ENCODE peak calls at places on chromosomes 11 and 22, in four cellular contexts. One of them, this sample, is unnamed.

GRCh38 chr11:10139656-10140055 is 154.4 kb downstream of the SBF2 start:
- DNase-seq in GM12878: no peak
- DNase-seq in HL-60: no peak
- DNase-seq in K562: no peak
- DNase-seq in this sample: no peak

GRCh38 chr11:9351956-9352355 is 32.5 kb upstream of the IPO7 start:
- DNase-seq in K562: no peak
- DNase-seq in HL-60: no peak
- DNase-seq in GM12878: no peak
- DNase-seq in this sample: no peak

GRCh38 chr11:32985600-32985999 is 30.1 kb upstream of the DEPDC7 start:
- DNase-seq in GM12878: no peak
- DNase-seq in K562: no peak
- DNase-seq in HL-60: no peak
- DNase-seq in this sample: no peak

GRCh38 chr11:131584694-131585592 is 214.5 kb downstream of the NTM start:
- DNase-seq in GM12878: no peak
- DNase-seq in K562: peak; percentile 38
- DNase-seq in HL-60: no peak
- DNase-seq in this sample: no peak

GRCh38 chr22:31272522-31273446 is 19.5 kb downstream of the PIK3IP1 start:
- DNase-seq in GM12878: no peak
- DNase-seq in K562: peak; percentile 26
- DNase-seq in HL-60: peak; percentile 62
- DNase-seq in this sample: peak; percentile 43

GRCh38 chr11:66985508-66986177 is 10.5 kb downstream of the C11orf86 start:
- DNase-seq in K562: no peak
- DNase-seq in GM12878: no peak
- DNase-seq in HL-60: no peak
- DNase-seq in this sample: no peak

GRCh38 chr11:4551346-4551979 is 6.5 kb downstream of the OR52M1 start:
- DNase-seq in GM12878: no peak
- DNase-seq in K562: peak; percentile 47
- DNase-seq in HL-60: peak; percentile 15
- DNase-seq in this sample: no peak

GRCh38 chr11:34204396-34205279 is 99.2 kb downstream of the NAT10 start:
- DNase-seq in HL-60: no peak
- DNase-seq in GM12878: no peak
- DNase-seq in K562: no peak
- DNase-seq in this sample: no peak

GRCh38 chr11:93591247-93591898 is 48.2 kb upstream of the SMCO4 start:
- DNase-seq in GM12878: peak; percentile 33
- DNase-seq in HL-60: peak; percentile 9
- DNase-seq in K562: no peak
- DNase-seq in this sample: no peak

GRCh38 chr22:39180566-39180965 is 28.1 kb upstream of the CBX7 start:
- DNase-seq in GM12878: no peak
- DNase-seq in K562: no peak
- DNase-seq in HL-60: no peak
- DNase-seq in this sample: no peak

GRCh38 chr22:28123989-28124766 is 205.1 kb upstream of the PITPNB start:
- DNase-seq in GM12878: no peak
- DNase-seq in HL-60: no peak
- DNase-seq in K562: no peak
- DNase-seq in this sample: no peak

GRCh38 chr11:1049911-1050580 is 13.5 kb upstream of the MUC6 start:
- DNase-seq in HL-60: no peak
- DNase-seq in GM12878: no peak
- DNase-seq in K562: no peak
- DNase-seq in this sample: no peak

GRCh38 chr11:60345489-60345888 is 18.4 kb downstream of the MS4A6E start:
- DNase-seq in GM12878: no peak
- DNase-seq in K562: no peak
- DNase-seq in HL-60: peak; percentile 50
- DNase-seq in this sample: no peak

GRCh38 chr11:59154585-59154984 is 11.9 kb downstream of the FAM111A start:
- DNase-seq in GM12878: no peak
- DNase-seq in HL-60: no peak
- DNase-seq in K562: no peak
- DNase-seq in this sample: no peak

GRCh38 chr22:30556388-30556787 is 9.8 kb upstream of the SEC14L6 start:
- DNase-seq in GM12878: no peak
- DNase-seq in K562: no peak
- DNase-seq in HL-60: no peak
- DNase-seq in this sample: no peak

GRCh38 chr11:10326080-10326964 is 21.4 kb downstream of the ADM start:
- DNase-seq in GM12878: no peak
- DNase-seq in HL-60: no peak
- DNase-seq in K562: no peak
- DNase-seq in this sample: no peak

GRCh38 chr22:27994481-27995331 is 75.7 kb upstream of the PITPNB start:
- DNase-seq in GM12878: no peak
- DNase-seq in K562: no peak
- DNase-seq in HL-60: no peak
- DNase-seq in this sample: no peak

DNA sequence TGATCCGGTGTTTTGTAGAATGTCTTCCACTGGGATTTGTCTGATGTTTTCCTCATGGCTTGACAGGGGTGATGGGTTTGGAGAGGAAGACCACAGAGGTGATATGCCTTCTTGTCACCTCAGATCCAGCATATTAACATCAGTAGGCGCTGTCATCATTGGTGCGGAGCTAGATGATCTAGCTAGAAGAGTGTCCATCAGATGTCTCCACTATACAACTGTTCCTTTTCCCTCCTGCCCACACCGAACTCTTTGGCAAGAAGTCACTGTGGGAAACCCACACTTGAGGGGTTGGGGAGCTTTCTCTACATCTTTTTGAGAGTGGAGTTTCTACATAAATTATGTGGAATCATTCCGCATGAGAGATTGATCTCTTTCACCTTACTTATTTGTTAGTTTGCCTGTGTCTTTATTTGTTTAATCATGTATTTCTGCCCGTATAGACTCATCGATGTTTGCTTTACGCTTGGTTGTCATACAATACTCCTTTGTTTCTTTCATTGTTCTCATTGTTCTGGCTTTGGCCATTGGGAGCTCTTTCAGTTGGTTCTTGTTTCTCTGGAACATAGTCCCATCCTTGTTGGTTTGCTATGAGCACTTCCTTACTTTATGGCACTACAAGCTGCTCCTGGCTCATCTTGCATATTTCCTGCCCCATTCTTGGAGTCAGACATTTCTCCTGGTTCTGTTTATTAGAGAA is 1420.3 kb downstream of the BRD1 start:
- DNase-seq in GM12878: no peak
- DNase-seq in HL-60: no peak
- DNase-seq in K562: no peak
- DNase-seq in this sample: no peak
- TF ChIP-seq SPI1 in GM12878: no peak
- TF ChIP-seq SPI1 in HL-60: no peak
- TF ChIP-seq SPI1 in K562: no peak
- TF ChIP-seq SPI1 in this sample: no peak

GRCh38 chr22:43541022-43541421 is 129.2 kb downstream of the MPPED1 start:
- DNase-seq in GM12878: no peak
- DNase-seq in K562: no peak
- DNase-seq in HL-60: no peak
- DNase-seq in this sample: no peak
- TF ChIP-seq POLR2AphosphoS5 in GM12878: no peak
- TF ChIP-seq POLR2AphosphoS5 in K562: no peak
- TF ChIP-seq POLR2AphosphoS5 in HL-60: no peak
- TF ChIP-seq POLR2AphosphoS5 in this sample: no peak

GRCh38 chr11:126148317-126148716 is 63.1 kb downstream of the RPUSD4 start:
- DNase-seq in GM12878: no peak
- DNase-seq in HL-60: no peak
- DNase-seq in K562: no peak
- DNase-seq in this sample: no peak

GRCh38 chr11:126146454-126147192 is 64.8 kb downstream of the RPUSD4 start:
- DNase-seq in K562: no peak
- DNase-seq in GM12878: no peak
- DNase-seq in HL-60: no peak
- DNase-seq in this sample: peak; percentile 34

GRCh38 chr11:126149759-126150236 is 61.7 kb downstream of the RPUSD4 start:
- DNase-seq in K562: no peak
- DNase-seq in GM12878: no peak
- DNase-seq in HL-60: peak; percentile 12
- DNase-seq in this sample: no peak

GRCh38 chr11:126145954-126146353 is 65.5 kb downstream of the RPUSD4 start:
- DNase-seq in HL-60: no peak
- DNase-seq in K562: no peak
- DNase-seq in GM12878: no peak
- DNase-seq in this sample: no peak

GRCh38 chr11:126147268-126148111 is 64.0 kb downstream of the RPUSD4 start:
- DNase-seq in HL-60: no peak
- DNase-seq in GM12878: no peak
- DNase-seq in K562: no peak
- DNase-seq in this sample: no peak
- TF ChIP-seq SPI1 in HL-60: no peak
- TF ChIP-seq SPI1 in GM12878: no peak
- TF ChIP-seq SPI1 in K562: no peak
- TF ChIP-seq SPI1 in this sample: no peak

DNA sequence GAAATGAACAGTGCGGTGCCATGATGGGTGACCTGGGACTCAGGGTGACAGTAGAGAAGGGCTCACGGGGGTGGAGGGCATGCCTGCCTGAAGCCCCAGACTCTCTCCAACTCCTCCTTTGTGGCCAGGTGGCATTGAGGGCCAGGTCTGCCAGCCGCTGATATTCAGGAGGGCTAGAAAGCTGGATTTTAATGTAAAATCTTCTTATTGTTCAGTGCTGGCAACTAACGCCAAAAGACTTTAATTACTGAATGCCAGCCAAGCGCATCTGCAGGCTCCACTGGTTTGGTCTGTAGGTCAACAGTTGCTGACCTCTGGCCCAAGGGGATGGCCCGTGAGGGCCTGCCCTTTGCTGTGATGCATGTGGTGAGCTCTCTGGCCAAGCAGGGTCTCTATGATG is 10.3 kb downstream of the MRGPRG start:
- DNase-seq in HL-60: no peak
- DNase-seq in GM12878: no peak
- DNase-seq in K562: no peak
- DNase-seq in this sample: no peak
- TF ChIP-seq POLR2AphosphoS5 in HL-60: no peak
- TF ChIP-seq POLR2AphosphoS5 in GM12878: no peak
- TF ChIP-seq POLR2AphosphoS5 in K562: no peak
- TF ChIP-seq POLR2AphosphoS5 in this sample: no peak

This sample was measured in GM12891.